ENCODE peak calls at places on chromosomes 11 and 22, in four cellular contexts. H is GM12891, G is GM12878, N is K562. A is an unnamed sample.

GRCh38 chr22:28181332-28181731 is 262.3 kb upstream of the PITPNB start:
- DNase-seq in H (no peak), G (no peak), N (no peak), A (no peak)

GRCh38 chr22:19062139-19062789 is 59.9 kb downstream of the DGCR2 start:
- DNase-seq in H (no peak), G (no peak), N (no peak), A (no peak)

GRCh38 chr22:20650294-20651207 is 123.4 kb upstream of the SERPIND1 start:
- DNase-seq in H (no peak), G (no peak), N (no peak), A (no peak)

GRCh38 chr22:44576311-44577260 is 78.6 kb upstream of the RTL6 start:
- DNase-seq in H (no peak), G (no peak), N (no peak), A (no peak)

GRCh38 chr11:130431337-130431773 is 2.9 kb upstream of the ADAMTS8 start:
- DNase-seq in H (no peak), G (no peak), N (peak; percentile 74), A (peak; percentile 66)

GRCh38 chr11:125457814-125458343 is 38.2 kb downstream of the FEZ1 start:
- DNase-seq in H (no peak), G (no peak), N (peak; percentile 59), A (no peak)

GRCh38 chr22:31400023-31400397 is 606 bp downstream of the DRG1 start:
- DNase-seq in H (no peak), G (no peak), N (no peak), A (peak; percentile 2)

GRCh38 chr22:40015346-40015976 is 20.7 kb downstream of the FAM83F start:
- DNase-seq in H (no peak), G (no peak), N (no peak), A (no peak)

GRCh38 chr11:48083427-48083826 is 103.1 kb downstream of the PTPRJ start:
- DNase-seq in H (no peak), G (no peak), N (no peak), A (no peak)

GRCh38 chr11:27227744-27228143 is 135.3 kb downstream of the CCDC34 start:
- DNase-seq in H (no peak), G (no peak), N (no peak), A (no peak)

GRCh38 chr11:24386551-24387404 is 110.1 kb upstream of the LUZP2 start:
- DNase-seq in H (no peak), G (no peak), N (no peak), A (no peak)

GRCh38 chr11:1242289-1242688 is 19.4 kb downstream of the MUC5B start:
- DNase-seq in H (no peak), G (no peak), N (no peak), A (no peak)

GRCh38 chr11:78684377-78684776 is 109.7 kb upstream of the NARS2 start:
- DNase-seq in H (no peak), G (no peak), N (no peak), A (no peak)

GRCh38 chr11:100851129-100851528 is 164.0 kb downstream of the ARHGAP42 start:
- DNase-seq in H (no peak), G (no peak), N (no peak), A (no peak)

GRCh38 chr22:44892243-44892642 is 117.6 kb downstream of the PHF21B start:
- DNase-seq in H (no peak), G (no peak), N (no peak), A (no peak)

GRCh38 chr11:84234011-84234410 is 947.8 kb upstream of the CCDC90B start:
- DNase-seq in H (no peak), G (no peak), N (no peak), A (no peak)

GRCh38 chr11:48025983-48026340 is 45.6 kb downstream of the PTPRJ start:
- DNase-seq in H (no peak), G (no peak), N (no peak), A (no peak)

GRCh38 chr22:28894320-28894719 is 10.9 kb downstream of the ZNRF3 start:
- DNase-seq in H (no peak), G (no peak), N (no peak), A (no peak)

GRCh38 chr11:70111269-70112016 is 33.3 kb downstream of the ANO1 start:
- DNase-seq in H (no peak), G (no peak), N (peak; percentile 89), A (peak; percentile 22)

GRCh38 chr11:126061707-126062678 is 673 bp downstream of the CDON start:
- DNase-seq in H (no peak), G (no peak), N (peak; percentile 24), A (no peak)

GRCh38 chr11:70700871-70701270 is 302.5 kb downstream of the CTTN start:
- DNase-seq in H (no peak), G (no peak), N (no peak), A (no peak)

GRCh38 chr11:36574486-36574885 is 6.7 kb downstream of the RAG1 start:
- DNase-seq in H (no peak), G (no peak), N (no peak), A (no peak)

GRCh38 chr11:33195391-33196190 is 34.3 kb upstream of the CSTF3 start:
- DNase-seq in H (no peak), G (no peak), N (no peak), A (peak; percentile 63)

GRCh38 chr11:14179126-14179820 is 179.7 kb downstream of the RRAS2 start:
- DNase-seq in H (no peak), G (no peak), N (no peak), A (no peak)

GRCh38 chr11:81658722-81659121 is 1074.9 kb downstream of the FAM181B start:
- DNase-seq in H (no peak), G (no peak), N (no peak), A (peak; percentile 21)

GRCh38 chr22:36737776-36738175 is 34.2 kb upstream of the CACNG2 start:
- DNase-seq in H (no peak), G (no peak), N (no peak), A (no peak)

GRCh38 chr11:95100856-95101507 is 11.3 kb downstream of the ENDOD1 start:
- DNase-seq in H (no peak), G (no peak), N (no peak), A (no peak)

GRCh38 chr11:64357904-64358535 is 942 bp upstream of the RPS6KA4 start:
- DNase-seq in H (peak; percentile 19), G (no peak), N (peak; percentile 89), A (no peak)

GRCh38 chr11:118295834-118296454 is 8.6 kb upstream of the CD3E start:
- DNase-seq in H (no peak), G (no peak), N (peak; percentile 50), A (peak; percentile 18)

GRCh38 chr11:73838443-73839122 is 38.1 kb downstream of the COA4 start:
- DNase-seq in H (no peak), G (no peak), N (no peak), A (no peak)

GRCh38 chr11:90646706-90647105 is 423.9 kb upstream of the CHORDC1 start:
- DNase-seq in H (no peak), G (no peak), N (no peak), A (no peak)

GRCh38 chr11:63494936-63495335 is 4.0 kb upstream of the PLAAT5 start:
- DNase-seq in H (no peak), G (no peak), N (no peak), A (no peak)

GRCh38 chr22:24440270-24440717 is 12.9 kb downstream of the ADORA2A start:
- DNase-seq in H (no peak), G (no peak), N (no peak), A (no peak)

GRCh38 chr22:31244044-31244942 is 32.2 kb downstream of the LIMK2 start:
- DNase-seq in H (no peak), G (no peak), N (peak; percentile 37), A (no peak)

GRCh38 chr11:61264371-61264770 is 23.4 kb downstream of the PGA5 start:
- DNase-seq in H (no peak), G (no peak), N (no peak), A (no peak)

DNA sequence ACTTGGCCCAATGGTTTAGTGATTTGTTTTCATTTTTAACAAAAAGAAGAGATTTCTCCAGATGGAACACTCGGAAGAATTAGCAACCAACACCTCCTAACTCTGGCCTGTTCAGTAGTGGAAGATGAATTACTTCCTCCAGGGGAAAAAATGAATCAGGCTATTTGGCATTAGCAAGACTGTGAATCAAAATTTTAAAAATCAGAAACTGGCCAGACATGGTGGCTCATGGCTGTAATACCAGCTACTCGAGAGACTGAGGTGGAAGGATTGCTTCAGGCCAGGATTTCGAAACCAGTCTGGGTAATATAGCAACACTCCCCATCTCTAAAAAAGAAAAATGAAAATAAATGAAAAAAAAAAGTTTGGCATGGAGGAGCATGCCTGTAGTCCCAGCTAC is 796.5 kb upstream of the ANO3 start:
- DNase-seq in H (no peak), G (no peak), N (no peak), A (no peak)
- TF ChIP-seq SPI1 in H (no peak), G (no peak), N (no peak), A (no peak)

DNA sequence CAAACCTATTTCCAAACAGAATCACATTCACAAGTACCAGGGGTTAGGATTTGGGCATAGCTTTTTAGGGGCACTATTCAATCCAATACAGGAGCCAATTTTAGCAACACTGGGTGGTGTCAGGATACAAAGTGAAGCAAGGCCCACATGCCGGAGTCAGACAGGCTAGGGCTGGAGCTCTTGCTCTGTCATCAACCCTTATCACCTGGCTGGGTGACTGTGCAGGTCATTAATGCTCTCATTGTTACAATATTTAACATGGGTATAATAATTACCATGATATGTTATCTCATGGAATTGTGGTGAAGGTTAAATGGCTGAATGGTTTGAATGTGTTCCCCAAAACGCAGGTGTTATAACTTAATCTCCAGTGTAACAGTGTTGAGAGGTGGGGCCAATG is 143.3 kb upstream of the THY1 start:
- DNase-seq in H (no peak), G (no peak), N (no peak), A (no peak)
- TF ChIP-seq SPI1 in H (no peak), G (no peak), N (no peak), A (no peak)

GRCh38 chr11:105489431-105489830 is 120.4 kb upstream of the GRIA4 start:
- DNase-seq in H (no peak), G (no peak), N (no peak), A (no peak)
- TF ChIP-seq SPI1 in H (no peak), G (no peak), N (no peak), A (no peak)

DNA sequence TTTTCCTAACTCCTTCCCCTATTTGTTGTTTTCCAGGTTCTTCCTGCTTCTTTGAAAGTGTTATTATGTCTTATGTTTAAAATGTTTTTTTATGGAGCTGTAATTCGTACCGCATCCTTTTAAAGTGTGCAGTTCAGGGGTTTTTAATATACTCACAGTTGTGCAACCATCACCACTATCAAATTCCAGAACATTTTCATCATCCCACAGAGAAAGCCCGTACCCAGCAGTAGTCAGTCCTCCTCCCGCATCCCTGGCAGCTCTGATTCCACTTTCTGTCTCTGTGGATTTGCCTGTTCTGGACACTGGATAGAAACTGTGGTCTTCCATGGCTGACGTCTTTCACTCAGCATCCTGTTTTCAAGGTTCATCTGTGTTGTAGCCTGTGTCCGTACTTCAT is 73.7 kb downstream of the JAM3 start:
- DNase-seq in H (no peak), G (no peak), N (no peak), A (no peak)
- TF ChIP-seq SPI1 in H (no peak), G (no peak), N (no peak), A (no peak)

A was measured in HL-60.